ENCODE peak calls at places on chromosomes 11 and 22, in six cellular contexts. One of them, this sample, is unnamed.

GRCh38 chr11:130071211-130071712 is 1.6 kb downstream of the APLP2 start:
- DNase-seq in PC-3: peak
- DNase-seq in gastrocnemius medialis: no peak
- DNase-seq in neural progenitor cell: no peak
- DNase-seq in CD8-positive, alpha-beta T cell: no peak
- DNase-seq in pancreas: no peak
- DNase-seq in this sample: no peak

GRCh38 chr11:133810766-133811165 is 34.5 kb downstream of the SPATA19 start:
- DNase-seq in pancreas: no peak
- DNase-seq in PC-3: no peak
- DNase-seq in gastrocnemius medialis: no peak
- DNase-seq in CD8-positive, alpha-beta T cell: no peak
- DNase-seq in neural progenitor cell: no peak
- DNase-seq in this sample: no peak

GRCh38 chr22:25663654-25664053 is 78.3 kb upstream of the MYO18B start:
- DNase-seq in gastrocnemius medialis: no peak
- DNase-seq in CD8-positive, alpha-beta T cell: no peak
- DNase-seq in pancreas: no peak
- DNase-seq in PC-3: no peak
- DNase-seq in neural progenitor cell: no peak
- DNase-seq in this sample: no peak

GRCh38 chr22:39415506-39415905 is 15.9 kb downstream of the TAB1 start:
- DNase-seq in PC-3: no peak
- DNase-seq in gastrocnemius medialis: no peak
- DNase-seq in neural progenitor cell: no peak
- DNase-seq in CD8-positive, alpha-beta T cell: no peak
- DNase-seq in pancreas: no peak
- DNase-seq in this sample: no peak

GRCh38 chr11:46675288-46675851 is 25.0 kb downstream of the ARHGAP1 start:
- DNase-seq in PC-3: peak
- DNase-seq in pancreas: peak
- DNase-seq in neural progenitor cell: no peak
- DNase-seq in gastrocnemius medialis: peak
- DNase-seq in CD8-positive, alpha-beta T cell: no peak
- DNase-seq in this sample: no peak

GRCh38 chr22:44550666-44551491 is 52.8 kb upstream of the RTL6 start:
- DNase-seq in PC-3: peak
- DNase-seq in pancreas: peak
- DNase-seq in gastrocnemius medialis: no peak
- DNase-seq in CD8-positive, alpha-beta T cell: no peak
- DNase-seq in neural progenitor cell: no peak
- DNase-seq in this sample: no peak

GRCh38 chr11:93054279-93054678 is 84.8 kb downstream of the MTNR1B start:
- DNase-seq in CD8-positive, alpha-beta T cell: no peak
- DNase-seq in PC-3: peak
- DNase-seq in neural progenitor cell: no peak
- DNase-seq in gastrocnemius medialis: no peak
- DNase-seq in pancreas: no peak
- DNase-seq in this sample: no peak

GRCh38 chr11:520428-521178 is 13.6 kb upstream of the RNH1 start:
- DNase-seq in CD8-positive, alpha-beta T cell: no peak
- DNase-seq in pancreas: no peak
- DNase-seq in neural progenitor cell: peak
- DNase-seq in gastrocnemius medialis: no peak
- DNase-seq in PC-3: no peak
- DNase-seq in this sample: no peak

GRCh38 chr11:93169950-93170561 is 27.7 kb downstream of the SLC36A4 start:
- DNase-seq in PC-3: peak
- DNase-seq in pancreas: no peak
- DNase-seq in neural progenitor cell: peak
- DNase-seq in gastrocnemius medialis: no peak
- DNase-seq in CD8-positive, alpha-beta T cell: no peak
- DNase-seq in this sample: no peak

GRCh38 chr11:96162816-96163499 is 180.0 kb downstream of the MAML2 start:
- DNase-seq in PC-3: peak
- DNase-seq in pancreas: peak
- DNase-seq in CD8-positive, alpha-beta T cell: no peak
- DNase-seq in neural progenitor cell: no peak
- DNase-seq in gastrocnemius medialis: peak
- DNase-seq in this sample: no peak

GRCh38 chr11:79616392-79616831 is 175.6 kb upstream of the TENM4 start:
- DNase-seq in CD8-positive, alpha-beta T cell: no peak
- DNase-seq in pancreas: no peak
- DNase-seq in PC-3: peak
- DNase-seq in gastrocnemius medialis: no peak
- DNase-seq in neural progenitor cell: no peak
- DNase-seq in this sample: no peak

GRCh38 chr11:1198766-1199688 is 23.8 kb upstream of the MUC5B start:
- DNase-seq in pancreas: no peak
- DNase-seq in CD8-positive, alpha-beta T cell: no peak
- DNase-seq in PC-3: no peak
- DNase-seq in neural progenitor cell: no peak
- DNase-seq in gastrocnemius medialis: no peak
- DNase-seq in this sample: no peak

GRCh38 chr11:117226388-117227385 is 5.2 kb downstream of the PCSK7 start:
- DNase-seq in gastrocnemius medialis: peak
- DNase-seq in neural progenitor cell: peak
- DNase-seq in CD8-positive, alpha-beta T cell: no peak
- DNase-seq in pancreas: peak
- DNase-seq in PC-3: peak
- DNase-seq in this sample: no peak

GRCh38 chr11:62324738-62325556 is 12.3 kb upstream of the ASRGL1 start:
- DNase-seq in pancreas: no peak
- DNase-seq in CD8-positive, alpha-beta T cell: peak
- DNase-seq in neural progenitor cell: peak
- DNase-seq in gastrocnemius medialis: no peak
- DNase-seq in PC-3: peak
- DNase-seq in this sample: no peak

GRCh38 chr11:132595246-132595645 is 937.1 kb downstream of the OPCML start:
- DNase-seq in CD8-positive, alpha-beta T cell: no peak
- DNase-seq in gastrocnemius medialis: no peak
- DNase-seq in pancreas: no peak
- DNase-seq in neural progenitor cell: no peak
- DNase-seq in PC-3: no peak
- DNase-seq in this sample: no peak

GRCh38 chr11:121722431-121723256 is 269.9 kb upstream of the SORL1-AS1 start:
- DNase-seq in PC-3: peak
- DNase-seq in pancreas: peak
- DNase-seq in neural progenitor cell: peak
- DNase-seq in CD8-positive, alpha-beta T cell: no peak
- DNase-seq in gastrocnemius medialis: peak
- DNase-seq in this sample: peak

GRCh38 chr11:21810650-21811049 is 382.2 kb upstream of the ANO5 start:
- DNase-seq in neural progenitor cell: no peak
- DNase-seq in gastrocnemius medialis: no peak
- DNase-seq in PC-3: peak
- DNase-seq in pancreas: no peak
- DNase-seq in CD8-positive, alpha-beta T cell: no peak
- DNase-seq in this sample: no peak

GRCh38 chr11:74466916-74467885 is at the start of gene KCNE3:
- DNase-seq in CD8-positive, alpha-beta T cell: no peak
- DNase-seq in neural progenitor cell: peak
- DNase-seq in PC-3: no peak
- DNase-seq in gastrocnemius medialis: no peak
- DNase-seq in pancreas: peak
- DNase-seq in this sample: no peak

GRCh38 chr11:43504316-43504950 is 145.7 kb downstream of the TTC17 start:
- DNase-seq in PC-3: peak
- DNase-seq in gastrocnemius medialis: no peak
- DNase-seq in pancreas: no peak
- DNase-seq in CD8-positive, alpha-beta T cell: no peak
- DNase-seq in neural progenitor cell: peak
- DNase-seq in this sample: no peak

GRCh38 chr22:22753526-22754267 is 109.3 kb downstream of the GGTLC2 start:
- DNase-seq in pancreas: peak
- DNase-seq in PC-3: peak
- DNase-seq in neural progenitor cell: peak
- DNase-seq in gastrocnemius medialis: no peak
- DNase-seq in CD8-positive, alpha-beta T cell: peak
- DNase-seq in this sample: no peak

GRCh38 chr11:88059326-88059725 is 115.9 kb downstream of the RAB38 start:
- DNase-seq in CD8-positive, alpha-beta T cell: no peak
- DNase-seq in PC-3: peak
- DNase-seq in gastrocnemius medialis: no peak
- DNase-seq in pancreas: no peak
- DNase-seq in neural progenitor cell: no peak
- DNase-seq in this sample: no peak

GRCh38 chr11:12617632-12618031 is 56.6 kb upstream of the TEAD1 start:
- DNase-seq in neural progenitor cell: no peak
- DNase-seq in pancreas: no peak
- DNase-seq in gastrocnemius medialis: no peak
- DNase-seq in CD8-positive, alpha-beta T cell: no peak
- DNase-seq in PC-3: no peak
- DNase-seq in this sample: no peak

GRCh38 chr22:23878219-23878618 is 16.0 kb upstream of the MIF start:
- DNase-seq in gastrocnemius medialis: peak
- DNase-seq in PC-3: no peak
- DNase-seq in neural progenitor cell: no peak
- DNase-seq in CD8-positive, alpha-beta T cell: no peak
- DNase-seq in pancreas: no peak
- DNase-seq in this sample: no peak

GRCh38 chr22:35896306-35896705 is 132.3 kb downstream of the RBFOX2 start:
- DNase-seq in neural progenitor cell: no peak
- DNase-seq in pancreas: no peak
- DNase-seq in gastrocnemius medialis: no peak
- DNase-seq in PC-3: no peak
- DNase-seq in CD8-positive, alpha-beta T cell: no peak
- DNase-seq in this sample: no peak

GRCh38 chr22:38766076-38766777 is 10.4 kb upstream of the SUN2 start:
- DNase-seq in PC-3: peak
- DNase-seq in pancreas: no peak
- DNase-seq in neural progenitor cell: peak
- DNase-seq in gastrocnemius medialis: peak
- DNase-seq in CD8-positive, alpha-beta T cell: peak
- DNase-seq in this sample: no peak

GRCh38 chr11:72519220-72519881 is 85.0 kb upstream of the CLPB start:
- DNase-seq in neural progenitor cell: no peak
- DNase-seq in PC-3: no peak
- DNase-seq in CD8-positive, alpha-beta T cell: no peak
- DNase-seq in pancreas: no peak
- DNase-seq in gastrocnemius medialis: no peak
- DNase-seq in this sample: no peak

GRCh38 chr11:64294665-64295289 is 3.7 kb downstream of the KCNK4 start:
- DNase-seq in pancreas: no peak
- DNase-seq in neural progenitor cell: peak
- DNase-seq in CD8-positive, alpha-beta T cell: no peak
- DNase-seq in PC-3: no peak
- DNase-seq in gastrocnemius medialis: no peak
- DNase-seq in this sample: no peak

GRCh38 chr11:1030556-1030955 is 6.0 kb downstream of the MUC6 start:
- DNase-seq in CD8-positive, alpha-beta T cell: no peak
- DNase-seq in gastrocnemius medialis: no peak
- DNase-seq in pancreas: no peak
- DNase-seq in neural progenitor cell: no peak
- DNase-seq in PC-3: no peak
- DNase-seq in this sample: no peak

GRCh38 chr22:40325315-40325714 is 21.0 kb upstream of the ADSL start:
- DNase-seq in PC-3: no peak
- DNase-seq in neural progenitor cell: no peak
- DNase-seq in CD8-positive, alpha-beta T cell: peak
- DNase-seq in pancreas: no peak
- DNase-seq in gastrocnemius medialis: no peak
- DNase-seq in this sample: no peak

GRCh38 chr11:37574361-37574760 is 976.3 kb upstream of the RAG2 start:
- DNase-seq in pancreas: no peak
- DNase-seq in neural progenitor cell: no peak
- DNase-seq in gastrocnemius medialis: no peak
- DNase-seq in CD8-positive, alpha-beta T cell: no peak
- DNase-seq in PC-3: no peak
- DNase-seq in this sample: no peak

GRCh38 chr11:37572491-37573171 is 974.6 kb upstream of the RAG2 start:
- DNase-seq in PC-3: no peak
- DNase-seq in gastrocnemius medialis: no peak
- DNase-seq in CD8-positive, alpha-beta T cell: no peak
- DNase-seq in neural progenitor cell: no peak
- DNase-seq in pancreas: no peak
- DNase-seq in this sample: no peak

DNA sequence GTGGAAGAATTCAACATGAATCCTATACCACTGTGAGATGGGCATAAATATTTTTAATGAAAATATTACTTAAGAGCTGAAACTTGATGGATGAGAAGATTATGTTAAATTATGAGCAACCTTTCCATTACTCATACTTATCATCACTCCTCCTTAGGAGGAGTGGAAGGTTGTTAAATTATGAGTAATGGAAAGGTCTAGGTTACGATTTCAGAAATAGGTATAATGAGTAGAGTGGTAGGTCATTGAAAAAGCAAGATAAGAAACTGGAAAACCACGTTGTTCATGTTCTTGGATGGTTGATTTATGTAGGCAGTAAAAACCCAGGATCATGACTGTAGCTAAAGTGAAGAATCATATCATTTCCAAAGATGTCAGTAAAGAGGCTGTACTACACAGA is 973.2 kb upstream of the RAG2 start:
- DNase-seq in neural progenitor cell: no peak
- DNase-seq in PC-3: peak
- DNase-seq in CD8-positive, alpha-beta T cell: no peak
- DNase-seq in pancreas: no peak
- DNase-seq in gastrocnemius medialis: no peak
- DNase-seq in this sample: no peak
- TF ChIP-seq CTCF in neural progenitor cell: no peak
- TF ChIP-seq CTCF in PC-3: no peak
- TF ChIP-seq CTCF in CD8-positive, alpha-beta T cell: no peak
- TF ChIP-seq CTCF in pancreas: no peak
- TF ChIP-seq CTCF in gastrocnemius medialis: no peak
- TF ChIP-seq CTCF in this sample: no peak

GRCh38 chr11:57460756-57461749 is 725 bp downstream of the RTN4RL2 start:
- DNase-seq in PC-3: peak
- DNase-seq in pancreas: peak
- DNase-seq in gastrocnemius medialis: no peak
- DNase-seq in neural progenitor cell: peak
- DNase-seq in CD8-positive, alpha-beta T cell: no peak
- DNase-seq in this sample: no peak
- H3K27ac ChIP-seq in PC-3: no peak
- H3K27ac ChIP-seq in pancreas: no peak
- H3K27ac ChIP-seq in gastrocnemius medialis: no peak
- H3K27ac ChIP-seq in neural progenitor cell: no peak
- H3K27ac ChIP-seq in CD8-positive, alpha-beta T cell: no peak
- H3K27ac ChIP-seq in this sample: no peak

GRCh38 chr22:42111798-42112197 is 18.8 kb downstream of the CYP2D6 start:
- DNase-seq in CD8-positive, alpha-beta T cell: no peak
- DNase-seq in neural progenitor cell: no peak
- DNase-seq in pancreas: no peak
- DNase-seq in PC-3: no peak
- DNase-seq in gastrocnemius medialis: no peak
- DNase-seq in this sample: no peak

GRCh38 chr22:42114721-42115120 is 15.9 kb downstream of the CYP2D6 start:
- DNase-seq in CD8-positive, alpha-beta T cell: no peak
- DNase-seq in PC-3: peak
- DNase-seq in pancreas: no peak
- DNase-seq in neural progenitor cell: peak
- DNase-seq in gastrocnemius medialis: no peak
- DNase-seq in this sample: no peak

GRCh38 chr22:42116848-42117424 is 13.7 kb downstream of the CYP2D6 start:
- DNase-seq in neural progenitor cell: peak
- DNase-seq in PC-3: no peak
- DNase-seq in gastrocnemius medialis: no peak
- DNase-seq in pancreas: no peak
- DNase-seq in CD8-positive, alpha-beta T cell: no peak
- DNase-seq in this sample: no peak
- TF ChIP-seq CTCF in neural progenitor cell: peak
- TF ChIP-seq CTCF in PC-3: no peak
- TF ChIP-seq CTCF in gastrocnemius medialis: no peak
- TF ChIP-seq CTCF in pancreas: no peak
- TF ChIP-seq CTCF in CD8-positive, alpha-beta T cell: no peak
- TF ChIP-seq CTCF in this sample: no peak

GRCh38 chr11:124837491-124837856 is 27.8 kb upstream of the ROBO3 start:
- DNase-seq in pancreas: no peak
- DNase-seq in PC-3: peak
- DNase-seq in neural progenitor cell: peak
- DNase-seq in CD8-positive, alpha-beta T cell: no peak
- DNase-seq in gastrocnemius medialis: no peak
- DNase-seq in this sample: no peak
- H3K27ac ChIP-seq in pancreas: no peak
- H3K27ac ChIP-seq in PC-3: no peak
- H3K27ac ChIP-seq in neural progenitor cell: no peak
- H3K27ac ChIP-seq in CD8-positive, alpha-beta T cell: no peak
- H3K27ac ChIP-seq in gastrocnemius medialis: no peak
- H3K27ac ChIP-seq in this sample: no peak